ENCODE peak calls at places on chromosome 1, in five cellular contexts. U, H, M, V and T are unnamed samples.

GRCh38 chr1:215082532-215083407 is at the start of gene KCNK2:
- DNase-seq in V (no peak), U (no peak), M (no peak), H (no peak), T (peak; percentile 28)

GRCh38 chr1:220775238-220775853 is 11.4 kb upstream of the MTARC1 start:
- DNase-seq in V (no peak), U (peak; percentile 40), M (peak; percentile 64), H (peak; percentile 51), T (peak; percentile 62)

GRCh38 chr1:152479792-152480595 is 30.6 kb upstream of the LCE5A start:
- DNase-seq in M (peak; percentile 65), U (peak; percentile 89), V (no peak), H (peak; percentile 22), T (peak; percentile 66)

GRCh38 chr1:116762281-116762680 is 8.1 kb downstream of the CD2 start:
- DNase-seq in M (no peak), U (no peak), H (no peak), V (no peak), T (no peak)

GRCh38 chr1:79264975-79265818 is 258.7 kb upstream of the ADGRL4 start:
- DNase-seq in M (no peak), V (no peak), U (no peak), H (no peak), T (no peak)

GRCh38 chr1:189708674-189709073 is 769.0 kb downstream of the BRINP3 start:
- DNase-seq in H (no peak), V (no peak), U (no peak), M (no peak), T (peak; percentile 33)

GRCh38 chr1:70436617-70437236 is 25.7 kb downstream of the CTH start:
- DNase-seq in M (no peak), U (no peak), H (no peak), V (peak; percentile 46), T (peak; percentile 18)

GRCh38 chr1:228218513-228219244 is 10.8 kb downstream of the OBSCN start:
- DNase-seq in V (no peak), H (no peak), M (no peak), U (no peak), T (no peak)

GRCh38 chr1:186155594-186155993 is 219.5 kb downstream of the TPR start:
- DNase-seq in M (no peak), V (no peak), H (no peak), U (peak; percentile 53), T (peak; percentile 75)

GRCh38 chr1:240712014-240712731 is 100.2 kb upstream of the GREM2 start:
- DNase-seq in U (no peak), M (no peak), H (no peak), V (no peak), T (no peak)

GRCh38 chr1:29122987-29123870 is 474 bp downstream of the TMEM200B start:
- DNase-seq in H (no peak), V (peak; percentile 51), U (no peak), M (no peak), T (no peak)

GRCh38 chr1:226034482-226034881 is 28.0 kb upstream of the H3-3A start:
- DNase-seq in H (peak; percentile 71), M (no peak), V (peak; percentile 74), U (no peak), T (peak; percentile 81)

GRCh38 chr1:185894806-185895205 is 160.6 kb downstream of the HMCN1 start:
- DNase-seq in H (no peak), V (no peak), U (no peak), M (no peak), T (peak; percentile 22)

GRCh38 chr1:230798491-230798890 is 51.3 kb downstream of the CAPN9 start:
- DNase-seq in H (no peak), U (no peak), M (no peak), V (no peak), T (no peak)

GRCh38 chr1:15168479-15168878 is 14.9 kb downstream of the TMEM51 start:
- DNase-seq in H (no peak), V (no peak), M (no peak), U (no peak), T (peak; percentile 68)

GRCh38 chr1:209486861-209487260 is 96.7 kb upstream of the CAMK1G start:
- DNase-seq in M (no peak), V (no peak), H (no peak), U (no peak), T (peak; percentile 61)

GRCh38 chr1:152752225-152752624 is 5.6 kb upstream of the KPRP start:
- DNase-seq in M (no peak), U (no peak), H (no peak), V (no peak), T (peak; percentile 89)

GRCh38 chr1:52996653-52997052 is 65.4 kb upstream of the PODN start:
- DNase-seq in H (no peak), V (no peak), M (no peak), U (no peak), T (peak; percentile 16)

GRCh38 chr1:89489037-89489729 is 35.4 kb upstream of the LRRC8B start:
- DNase-seq in V (no peak), H (no peak), U (no peak), M (no peak), T (peak; percentile 45)

GRCh38 chr1:20194770-20195463 is 8.6 kb upstream of the PLA2G2C start:
- DNase-seq in H (peak; percentile 64), U (peak; percentile 42), M (peak; percentile 78), V (peak; percentile 28), T (peak; percentile 77)

GRCh38 chr1:218459450-218459849 is 114.3 kb downstream of the TGFB2 start:
- DNase-seq in V (no peak), M (no peak), U (no peak), H (no peak), T (no peak)

GRCh38 chr1:150536836-150537731 is 12.1 kb upstream of the ADAMTSL4 start:
- DNase-seq in V (no peak), U (no peak), M (no peak), H (no peak), T (no peak)

GRCh38 chr1:226649780-226650179 is 89.3 kb downstream of the ITPKB start:
- DNase-seq in V (no peak), H (peak; percentile 64), M (peak; percentile 54), U (no peak), T (peak; percentile 51)

GRCh38 chr1:26539722-26540121 is 10.2 kb downstream of the RPS6KA1 start:
- DNase-seq in U (no peak), M (peak; percentile 20), V (no peak), H (no peak), T (no peak)
- H3K4me1 ChIP-seq in U (peaks cover 42% of the 10 kb centered on the region), M (peaks cover 29% of the 10 kb centered on the region), V (no peaks in the 10 kb centered on the region), H (peaks cover 15% of the 10 kb centered on the region), T (peaks cover 23% of the 10 kb centered on the region)

GRCh38 chr1:39210649-39211048 is 6.2 kb downstream of the MACF1 start:
- DNase-seq in H (no peak), M (no peak), V (no peak), U (no peak), T (no peak)

GRCh38 chr1:39205781-39206464 is 1.4 kb downstream of the MACF1 start:
- DNase-seq in H (no peak), U (no peak), V (no peak), M (no peak), T (no peak)

GRCh38 chr1:39199593-39199992 is 4.9 kb upstream of the MACF1 start:
- DNase-seq in U (no peak), M (no peak), H (no peak), V (no peak), T (no peak)

GRCh38 chr1:39204441-39205081 is at the start of gene MACF1:
- DNase-seq in M (peak; percentile 57), U (peak; percentile 63), V (peak; percentile 90), H (peak; percentile 76), T (peak; percentile 42)

DNA sequence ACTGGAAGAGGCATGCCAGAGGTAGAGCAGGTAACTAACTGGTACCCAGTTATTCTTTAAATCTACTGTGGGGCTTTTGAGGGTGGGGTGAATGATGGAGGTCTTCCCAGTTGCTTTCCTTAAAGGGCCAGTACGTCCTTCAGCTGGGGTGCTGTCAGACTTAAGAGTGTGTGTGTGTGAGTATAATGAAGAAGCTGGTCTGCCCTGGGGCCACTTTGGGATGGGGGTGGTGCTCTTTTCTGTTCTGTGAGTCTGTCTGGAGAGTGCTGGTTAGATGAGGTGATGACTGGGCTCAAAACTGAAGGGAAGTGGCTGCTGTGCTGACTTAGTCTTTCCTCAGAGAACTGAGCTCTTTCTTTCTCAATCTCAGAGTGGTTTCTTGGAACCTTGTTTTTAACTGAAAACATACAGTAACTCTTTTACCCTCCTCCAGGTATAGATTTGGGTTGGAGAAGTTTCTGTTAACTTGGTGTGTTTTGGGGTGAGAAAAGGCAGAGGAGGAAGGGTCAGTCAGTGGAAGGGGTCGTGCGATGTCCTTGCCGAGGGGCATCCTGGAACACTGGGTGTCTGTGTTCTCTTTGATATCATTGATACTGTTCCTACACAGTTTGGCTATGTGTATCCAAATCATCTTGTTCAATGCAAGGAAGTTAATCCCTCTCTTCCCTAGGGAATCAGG is 746 bp downstream of the MACF1 start:
- DNase-seq in H (peak; percentile 41), V (peak; percentile 47), U (peak; percentile 83), M (peak; percentile 36), T (peak; percentile 35)
- H3K4me3 ChIP-seq in H (no peak overlapping the region), V (peak overlapping the region; percentile 46), U (peak overlapping the region; percentile 72), M (peak overlapping the region; percentile 39), T (no peak overlapping the region)

DNA sequence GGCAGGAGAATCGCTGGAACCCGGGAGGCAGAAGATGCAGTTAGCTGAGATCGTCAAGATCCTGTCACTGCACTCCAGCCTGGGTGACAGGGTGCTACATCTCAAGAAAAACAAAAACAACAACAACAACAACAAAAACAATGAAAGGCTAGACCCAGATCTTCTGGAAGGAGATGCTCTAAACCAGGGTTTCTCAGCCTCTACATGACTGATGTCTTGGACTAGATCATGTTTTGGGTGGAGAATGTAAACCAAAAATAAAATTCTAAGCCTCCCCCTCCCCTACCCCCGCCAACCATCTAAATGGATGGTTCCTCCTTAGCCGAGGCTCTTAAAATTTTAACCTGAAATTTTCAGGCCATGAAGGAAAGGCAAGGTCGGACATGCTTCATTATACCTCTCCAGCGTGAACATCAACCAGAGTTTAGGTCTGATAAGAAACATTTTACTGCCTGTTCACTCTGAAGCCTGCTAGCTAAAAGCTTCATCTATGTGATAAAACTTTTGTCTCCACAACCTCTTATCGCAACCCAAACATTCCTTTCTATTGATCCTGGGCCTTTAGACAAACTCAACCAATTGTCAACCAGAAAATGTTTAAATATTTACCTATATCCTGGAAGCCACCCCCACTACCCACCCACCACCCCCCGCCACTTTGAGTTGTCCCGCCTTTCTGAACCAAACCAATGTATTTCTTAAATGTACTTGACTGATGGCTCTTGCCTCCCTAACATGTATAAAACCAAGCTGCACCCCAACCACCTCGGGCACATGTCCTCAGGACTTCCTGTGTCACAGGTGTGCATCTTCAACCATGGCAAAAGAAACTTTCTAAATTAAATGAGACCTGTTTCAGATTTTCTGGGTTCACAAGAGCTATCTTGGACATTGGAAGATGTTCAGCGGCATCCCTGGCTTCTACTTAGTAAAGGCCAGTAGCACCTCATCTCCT is 1.9 kb upstream of the CAPN2 start:
- DNase-seq in U (peak; percentile 30), H (no peak), M (no peak), V (no peak), T (no peak)
- H3K4me1 ChIP-seq in U (peaks cover 36% of the 10 kb centered on the region), H (peaks cover 64% of the 10 kb centered on the region), M (peaks cover 68% of the 10 kb centered on the region), V (peaks cover 7% of the 10 kb centered on the region), T (peaks cover 81% of the 10 kb centered on the region)

DNA sequence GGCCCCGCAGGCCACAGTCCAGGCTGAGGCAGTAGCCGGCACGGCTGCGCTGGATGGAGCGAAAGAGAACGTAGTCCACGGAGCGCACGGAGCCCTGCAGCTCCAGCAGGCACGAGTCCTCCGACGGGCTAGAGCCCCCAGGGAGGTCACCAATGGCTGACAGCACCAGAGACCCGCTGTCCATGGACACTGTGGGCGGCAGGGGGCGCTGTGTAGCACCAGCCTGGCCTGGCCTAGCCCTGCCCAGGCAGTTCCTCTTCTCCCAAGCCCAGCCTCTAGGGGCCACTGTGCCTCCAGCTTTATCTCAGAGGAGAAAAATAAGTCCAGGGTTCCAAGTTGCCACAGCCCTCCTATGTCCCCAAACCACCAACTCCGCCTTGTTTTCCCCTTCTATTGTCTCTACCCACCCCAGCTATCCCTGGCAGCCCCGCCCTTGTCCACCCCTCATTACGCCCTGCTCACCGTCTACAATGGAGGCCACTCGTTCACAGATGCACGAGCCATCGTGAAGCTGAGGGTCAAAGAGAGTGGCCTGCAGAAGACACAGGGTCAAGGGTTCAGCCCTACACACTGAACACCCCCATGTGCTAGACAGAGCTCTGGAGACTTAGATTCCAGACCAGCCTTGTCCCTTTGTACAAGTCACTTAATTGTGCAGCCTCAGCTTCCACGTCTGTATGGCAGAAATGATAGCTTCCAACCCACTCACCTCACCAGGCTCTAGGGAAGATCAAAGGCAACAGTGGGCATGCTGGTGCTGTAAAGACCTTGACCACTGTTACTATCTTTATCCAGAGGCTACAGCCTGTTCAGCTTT is 4.4 kb downstream of the ENTREP3 start:
- DNase-seq in H (peak; percentile 91), U (peak; percentile 96), M (peak; percentile 92), V (peak; percentile 91), T (peak; percentile 97)
- H3K4me3 ChIP-seq in H (no peak overlapping the region), U (peak overlapping the region; percentile 62), M (no peak overlapping the region), V (no peak overlapping the region), T (no peak overlapping the region)